ENCODE peak calls at places on chromosome 1, in five cellular contexts. M, Z, O, D and E are unnamed samples.

GRCh38 chr1:231576804-231577718 is 48.6 kb downstream of the TSNAX start:
- DNase-seq in M (no peak), Z (no peak), O (no peak), D (no peak), E (no peak)

GRCh38 chr1:39827201-39827600 is 38.5 kb upstream of the BMP8B start:
- DNase-seq in M (no peak), Z (no peak), O (no peak), D (no peak), E (no peak)

GRCh38 chr1:53593758-53594380 is 134.7 kb downstream of the DMRTB1 start:
- DNase-seq in M (peak; percentile 80), Z (peak; percentile 55), O (peak; percentile 94), D (peak; percentile 88), E (peak; percentile 87)

GRCh38 chr1:96416690-96417444 is 304.7 kb upstream of the PTBP2 start:
- DNase-seq in M (no peak), Z (no peak), O (no peak), D (no peak), E (no peak)

GRCh38 chr1:2115922-2116341 is 65.7 kb downstream of the PRKCZ start:
- DNase-seq in M (peak; percentile 67), Z (peak; percentile 56), O (peak; percentile 89), D (peak; percentile 76), E (peak; percentile 77)

GRCh38 chr1:212638419-212639151 is 30.0 kb downstream of the ATF3 start:
- DNase-seq in M (no peak), Z (no peak), O (no peak), D (no peak), E (no peak)

GRCh38 chr1:240171907-240172306 is 80.2 kb downstream of the FMN2 start:
- DNase-seq in M (no peak), Z (no peak), O (no peak), D (no peak), E (no peak)

GRCh38 chr1:62198781-62199125 is 4.1 kb downstream of the L1TD1 start:
- DNase-seq in M (peak; percentile 89), Z (no peak), O (no peak), D (no peak), E (no peak)

GRCh38 chr1:185595835-185596667 is 138.1 kb upstream of the HMCN1 start:
- DNase-seq in M (peak; percentile 80), Z (peak; percentile 48), O (peak; percentile 81), D (peak; percentile 77), E (peak; percentile 69)

GRCh38 chr1:29990304-29990703 is 733.1 kb downstream of the MATN1 start:
- DNase-seq in M (no peak), Z (no peak), O (no peak), D (peak; percentile 36), E (no peak)

GRCh38 chr1:235326719-235327558 is 1.0 kb downstream of the ARID4B start:
- DNase-seq in M (peak; percentile 58), Z (peak; percentile 17), O (peak; percentile 69), D (peak; percentile 66), E (peak; percentile 60)

GRCh38 chr1:58858344-58858673 is 74.5 kb upstream of the JUN start:
- DNase-seq in M (no peak), Z (no peak), O (no peak), D (no peak), E (no peak)

GRCh38 chr1:6507461-6507911 is 16.0 kb upstream of the PLEKHG5 start:
- DNase-seq in M (no peak), Z (no peak), O (no peak), D (no peak), E (no peak)

GRCh38 chr1:6507037-6507428 is 15.6 kb upstream of the PLEKHG5 start:
- DNase-seq in M (no peak), Z (no peak), O (no peak), D (no peak), E (no peak)

GRCh38 chr1:6508876-6509602 is 17.6 kb upstream of the PLEKHG5 start:
- DNase-seq in M (no peak), Z (no peak), O (no peak), D (no peak), E (no peak)

GRCh38 chr1:6509603-6510291 is 18.3 kb upstream of the PLEKHG5 start:
- DNase-seq in M (no peak), Z (no peak), O (no peak), D (no peak), E (no peak)

GRCh38 chr1:6508154-6508875 is 16.8 kb upstream of the PLEKHG5 start:
- DNase-seq in M (no peak), Z (no peak), O (no peak), D (no peak), E (no peak)
- H3K4me1 ChIP-seq in M (no peaks in the 10 kb centered on the region), Z (peaks cover 35% of the 10 kb centered on the region), O (no peaks in the 10 kb centered on the region), D (no peaks in the 10 kb centered on the region), E (peaks cover 9% of the 10 kb centered on the region)

GRCh38 chr1:196078691-196079090 is 529.5 kb downstream of the KCNT2 start:
- DNase-seq in M (no peak), Z (no peak), O (no peak), D (no peak), E (no peak)
- H3K4me2 ChIP-seq in M (no peak overlapping the region), Z (no peak overlapping the region), O (no peak overlapping the region), D (no peak overlapping the region), E (no peak overlapping the region)

GRCh38 chr1:183070923-183071618 is 47.9 kb downstream of the LAMC1 start:
- DNase-seq in M (peak; percentile 65), Z (no peak), O (peak; percentile 42), D (no peak), E (no peak)
- H3K4me1 ChIP-seq in M (peaks cover 5% of the 10 kb centered on the region), Z (peaks cover 10% of the 10 kb centered on the region), O (peaks cover 17% of the 10 kb centered on the region), D (no peaks in the 10 kb centered on the region), E (peaks cover 7% of the 10 kb centered on the region)

GRCh38 chr1:150512846-150513245 is 2.7 kb upstream of the FALEC start:
- DNase-seq in M (no peak), Z (no peak), O (no peak), D (no peak), E (no peak)

GRCh38 chr1:150511551-150511950 is 3.6 kb downstream of the ECM1 start:
- DNase-seq in M (no peak), Z (no peak), O (no peak), D (no peak), E (no peak)

GRCh38 chr1:150513275-150513885 is 2.2 kb upstream of the FALEC start:
- DNase-seq in M (no peak), Z (no peak), O (no peak), D (no peak), E (no peak)

GRCh38 chr1:150514260-150514659 is 1.3 kb upstream of the FALEC start:
- DNase-seq in M (no peak), Z (no peak), O (no peak), D (no peak), E (no peak)

DNA sequence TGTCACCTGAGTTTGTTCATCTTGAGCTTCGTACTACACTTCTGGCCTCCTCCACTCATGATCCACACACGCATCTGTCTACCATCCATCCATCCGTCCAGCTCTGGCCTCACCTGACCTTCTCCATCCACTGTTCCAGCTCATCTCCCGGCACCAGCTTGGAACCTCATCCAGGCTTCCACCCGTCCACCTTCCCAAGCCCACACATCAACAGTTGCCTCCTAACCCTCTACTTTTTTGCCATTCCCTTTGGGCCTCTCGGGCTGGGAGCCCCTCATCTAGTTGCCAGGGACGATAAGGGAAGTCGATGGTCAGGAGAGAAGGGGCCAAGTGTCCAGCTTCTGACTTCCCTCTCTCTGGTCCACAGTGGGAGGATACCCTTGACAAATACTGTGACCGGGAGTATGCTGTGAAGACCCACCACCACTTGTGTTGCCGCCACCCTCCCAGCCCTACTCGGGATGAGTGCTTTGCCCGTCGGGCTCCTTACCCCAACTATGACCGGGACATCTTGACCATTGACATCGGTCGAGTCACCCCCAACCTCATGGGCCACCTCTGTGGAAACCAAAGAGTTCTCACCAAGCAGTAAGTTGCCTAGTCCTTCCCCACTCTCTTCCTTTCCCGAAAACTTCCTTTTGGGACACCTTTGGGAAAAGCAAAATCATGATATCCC is 3.4 kb upstream of the FALEC start:
- DNase-seq in M (no peak), Z (no peak), O (no peak), D (no peak), E (no peak)
- H3K4me2 ChIP-seq in M (no peak overlapping the region), Z (no peak overlapping the region), O (no peak overlapping the region), D (no peak overlapping the region), E (no peak overlapping the region)

GRCh38 chr1:27423701-27424100 is 31.3 kb downstream of the GPR3 start:
- DNase-seq in M (no peak), Z (no peak), O (no peak), D (no peak), E (no peak)
- H3K4me1 ChIP-seq in M (peaks cover 8% of the 10 kb centered on the region), Z (peaks cover 7% of the 10 kb centered on the region), O (peaks cover 36% of the 10 kb centered on the region), D (peaks cover 17% of the 10 kb centered on the region), E (peaks cover 10% of the 10 kb centered on the region)

GRCh38 chr1:8604041-8604942 is 213.1 kb downstream of the RERE start:
- DNase-seq in M (no peak), Z (no peak), O (no peak), D (no peak), E (no peak)
- H3K4me2 ChIP-seq in M (no peak overlapping the region), Z (no peak overlapping the region), O (no peak overlapping the region), D (no peak overlapping the region), E (no peak overlapping the region)

GRCh38 chr1:189121941-189122340 is 1355.7 kb downstream of the BRINP3 start:
- DNase-seq in M (no peak), Z (no peak), O (no peak), D (no peak), E (no peak)
- H3K4me1 ChIP-seq in M (no peaks in the 10 kb centered on the region), Z (no peaks in the 10 kb centered on the region), O (no peaks in the 10 kb centered on the region), D (no peaks in the 10 kb centered on the region), E (no peaks in the 10 kb centered on the region)

GRCh38 chr1:207026177-207026576 is 6.4 kb downstream of the C1orf116 start:
- DNase-seq in M (no peak), Z (no peak), O (no peak), D (no peak), E (no peak)
- H3K4me2 ChIP-seq in M (no peak overlapping the region), Z (no peak overlapping the region), O (no peak overlapping the region), D (no peak overlapping the region), E (no peak overlapping the region)

GRCh38 chr1:12544992-12545391 is 73.0 kb downstream of the DHRS3 start:
- DNase-seq in M (no peak), Z (no peak), O (no peak), D (no peak), E (no peak)
- H3K4me1 ChIP-seq in M (no peaks in the 10 kb centered on the region), Z (peaks cover 20% of the 10 kb centered on the region), O (no peaks in the 10 kb centered on the region), D (peaks cover 18% of the 10 kb centered on the region), E (peaks cover 45% of the 10 kb centered on the region)

GRCh38 chr1:75529488-75529887 is 81.4 kb downstream of the SLC44A5 start:
- DNase-seq in M (no peak), Z (no peak), O (no peak), D (no peak), E (peak; percentile 6)
- H3K4me2 ChIP-seq in M (no peak overlapping the region), Z (no peak overlapping the region), O (no peak overlapping the region), D (no peak overlapping the region), E (peak overlapping the region; percentile 23)